ENCODE peak calls at places on chromosomes 12 and 14, in nine cellular contexts. J is T follicular helper cell; W is foreskin keratinocyte; V is stimulated activated CD4-positive, alpha-beta T cell treated with anti-CD3 and anti-CD28 coated beads, Interleukin-15, amount 100 ng/mL, for 1 hour; A is A549; E is Caco-2; Q is effector memory CD4-positive, alpha-beta T cell; P is Jurkat, Clone E6-1; B is kidney glomerular epithelial cell. M is an unnamed sample.

GRCh38 chr14:20332386-20332945 is 613 bp downstream of the CCNB1IP1 start:
- DNase-seq in J (no peak), W (no peak), V (no peak), A (no peak), E (no peak), Q (no peak), P (no peak), B (peak; percentile 17), M (peak; percentile 40)

GRCh38 chr12:45415393-45415817 is 199.5 kb downstream of the ANO6 start:
- DNase-seq in J (no peak), W (peak; percentile 98), V (no peak), A (peak; percentile 78), E (no peak), Q (no peak), P (no peak), B (peak; percentile 96), M (peak; percentile 97)

GRCh38 chr12:29565727-29566126 is 68.2 kb upstream of the OVCH1 start:
- DNase-seq in J (no peak), W (no peak), V (no peak), A (no peak), E (no peak), Q (no peak), P (no peak), B (no peak), M (no peak)

GRCh38 chr12:49655595-49656236 is 32.4 kb downstream of the PRPF40B start:
- DNase-seq in J (no peak), W (no peak), V (no peak), A (no peak), E (no peak), Q (no peak), P (no peak), B (no peak), M (no peak)

GRCh38 chr12:25054783-25055144 is 105.9 kb upstream of the BCAT1 start:
- DNase-seq in J (peak; percentile 3), W (peak; percentile 51), V (no peak), A (no peak), E (no peak), Q (no peak), P (no peak), B (no peak), M (no peak)

GRCh38 chr14:96538663-96539317 is 36.6 kb downstream of the PAPOLA start:
- DNase-seq in J (no peak), W (no peak), V (no peak), A (peak; percentile 27), E (no peak), Q (no peak), P (no peak), B (peak; percentile 21), M (no peak)

GRCh38 chr12:6821674-6822433 is at the start of gene GPR162:
- DNase-seq in J (no peak), W (no peak), V (no peak), A (peak; percentile 35), E (no peak), Q (no peak), P (no peak), B (no peak), M (peak; percentile 54)

GRCh38 chr12:116861331-116861730 is 19.9 kb downstream of the HRK start:
- DNase-seq in J (no peak), W (no peak), V (no peak), A (no peak), E (no peak), Q (no peak), P (peak; percentile 45), B (no peak), M (peak; percentile 39)

GRCh38 chr14:67031920-67032774 is 157.1 kb upstream of the GARIN2 start:
- DNase-seq in J (no peak), W (no peak), V (no peak), A (no peak), E (no peak), Q (no peak), P (no peak), B (no peak), M (no peak)

GRCh38 chr12:29640589-29641345 is 143.0 kb downstream of the TMTC1 start:
- DNase-seq in J (no peak), W (no peak), V (no peak), A (no peak), E (peak; percentile 41), Q (no peak), P (no peak), B (peak; percentile 76), M (peak; percentile 90)

GRCh38 chr12:66036317-66036716 is 94.2 kb downstream of the LLPH start:
- DNase-seq in J (no peak), W (peak; percentile 88), V (no peak), A (peak; percentile 15), E (no peak), Q (no peak), P (no peak), B (peak; percentile 95), M (peak; percentile 94)

GRCh38 chr12:109759595-109759994 is 46.0 kb downstream of the FAM222A start:
- DNase-seq in J (no peak), W (no peak), V (no peak), A (no peak), E (peak; percentile 0), Q (no peak), P (no peak), B (no peak), M (no peak)